ENCODE peak calls at places on chromosomes 3 and 15, in four cellular contexts. G is brain microvascular endothelial cell, D is HS-27A, C is adipocyte. X is an unnamed sample.

GRCh38 chr15:72784233-72784876 is 797 bp upstream of the ADPGK start:
- DNase-seq in G (peak), D (peak), C (peak), X (peak)

GRCh38 chr15:74882528-74882927 is 7.3 kb upstream of the MPI start:
- DNase-seq in G (no peak), D (no peak), C (no peak), X (no peak)

GRCh38 chr3:133295199-133295901 is 104.5 kb upstream of the BFSP2 start:
- DNase-seq in G (peak), D (no peak), C (peak), X (peak)

GRCh38 chr3:108117245-108117644 is 26.4 kb upstream of the CD47 start:
- DNase-seq in G (peak), D (no peak), C (no peak), X (no peak)

GRCh38 chr15:88021601-88022000 is 234.9 kb downstream of the NTRK3 start:
- DNase-seq in G (no peak), D (no peak), C (no peak), X (no peak)

GRCh38 chr15:64558460-64559179 is 98.2 kb downstream of the ZNF609 start:
- DNase-seq in G (no peak), D (no peak), C (peak), X (no peak)

GRCh38 chr15:69758810-69759410 is 306.3 kb downstream of the RPLP1 start:
- DNase-seq in G (peak), D (no peak), C (no peak), X (peak)

GRCh38 chr3:147414369-147415135 is 5.4 kb downstream of the ZIC1 start:
- DNase-seq in G (peak), D (no peak), C (no peak), X (no peak)

GRCh38 chr3:38645601-38646000 is 3.9 kb downstream of the SCN5A start:
- DNase-seq in G (no peak), D (no peak), C (no peak), X (no peak)

X was measured in SJSA1.